ENCODE peak calls at places on chromosomes 5 and 9, in eight cellular contexts. K, U, P, Z, D, C, A and H are unnamed samples.

GRCh38 chr5:90096415-90097081 is 313.0 kb downstream of the CETN3 start:
- DNase-seq in K (no peak), Z (peak), A (no peak), C (no peak), U (peak), P (no peak), D (no peak), H (no peak)

GRCh38 chr9:93658184-93658925 is 82.0 kb downstream of the PHF2 start:
- DNase-seq in K (no peak), A (no peak), U (no peak), D (no peak), C (no peak), P (no peak), Z (no peak), H (no peak)

GRCh38 chr5:115961413-115962238 is 649 bp upstream of the LVRN start:
- DNase-seq in K (no peak), U (no peak), D (no peak), A (no peak), P (no peak), Z (no peak), C (no peak), H (no peak)

GRCh38 chr9:137975936-137976565 is 98.5 kb downstream of the CACNA1B start:
- DNase-seq in A (no peak), P (no peak), U (no peak), K (no peak), D (no peak), Z (peak), C (no peak), H (no peak)

GRCh38 chr9:113988951-113989780 is 88.9 kb downstream of the AMBP start:
- DNase-seq in Z (no peak), K (no peak), C (no peak), D (no peak), P (no peak), U (no peak), A (no peak), H (no peak)

GRCh38 chr9:76092572-76092971 is 202.1 kb downstream of the PCSK5 start:
- DNase-seq in C (no peak), K (no peak), P (no peak), Z (no peak), D (no peak), A (no peak), U (no peak), H (no peak)

GRCh38 chr5:159021360-159022177 is 78.1 kb downstream of the EBF1 start:
- DNase-seq in Z (no peak), A (no peak), C (peak), U (no peak), P (no peak), D (no peak), K (no peak), H (no peak)

GRCh38 chr9:108478871-108479332 is 376.9 kb downstream of the ACTL7B start:
- DNase-seq in A (no peak), Z (no peak), C (no peak), P (no peak), D (no peak), U (peak), K (no peak), H (no peak)

GRCh38 chr9:97808972-97809371 is 44.1 kb upstream of the FOXE1 start:
- DNase-seq in C (no peak), A (no peak), Z (no peak), K (no peak), D (no peak), U (no peak), P (peak), H (no peak)

GRCh38 chr5:53930457-53930856 is 370.0 kb downstream of the NDUFS4 start:
- DNase-seq in U (peak), A (no peak), P (no peak), D (no peak), Z (no peak), K (no peak), C (no peak), H (no peak)

GRCh38 chr5:142151436-142152382 is 43.1 kb downstream of the NDFIP1 start:
- DNase-seq in K (peak), D (peak), Z (peak), C (peak), A (peak), P (peak), U (no peak), H (peak)

GRCh38 chr5:168660691-168661090 is 81.5 kb upstream of the PANK3 start:
- DNase-seq in C (no peak), Z (no peak), K (no peak), P (no peak), A (no peak), U (no peak), D (no peak), H (no peak)

GRCh38 chr5:108504974-108505373 is 123.1 kb upstream of the FBXL17 start:
- DNase-seq in A (no peak), U (no peak), P (no peak), D (no peak), C (no peak), Z (no peak), K (no peak), H (no peak)

GRCh38 chr9:136771907-136772306 is 7.6 kb upstream of the LCN15 start:
- DNase-seq in K (no peak), Z (no peak), P (no peak), U (no peak), C (no peak), D (no peak), A (no peak), H (no peak)

GRCh38 chr9:71446499-71447411 is 321.6 kb downstream of the CEMIP2 start:
- DNase-seq in C (peak), A (no peak), D (no peak), K (peak), U (peak), Z (peak), P (peak), H (no peak)

GRCh38 chr9:41229408-41230401 is 40.6 kb upstream of the ZNG1F start:
- DNase-seq in C (no peak), K (peak), U (peak), P (no peak), D (peak), Z (no peak), A (no peak), H (no peak)

GRCh38 chr9:85212209-85212608 is 529.5 kb downstream of the AGTPBP1 start:
- DNase-seq in D (no peak), K (no peak), P (no peak), C (no peak), U (peak), A (no peak), Z (no peak), H (no peak)

GRCh38 chr5:158942217-158942616 is 157.5 kb downstream of the EBF1 start:
- DNase-seq in D (no peak), K (no peak), C (no peak), Z (no peak), P (no peak), A (no peak), U (no peak), H (no peak)